ENCODE peak calls at places on chromosomes 16 and 17, in six cellular contexts. E, I, D, X, J and W are unnamed samples.

GRCh38 chr16:86966781-86967180 is 350.4 kb downstream of the C16orf95 start:
- DNase-seq in E (no peak), I (no peak), D (no peak), X (no peak), J (no peak), W (no peak)

GRCh38 chr17:66715745-66716156 is 119.2 kb upstream of the CACNG5 start:
- DNase-seq in E (no peak), I (peak), D (no peak), X (peak), J (peak), W (peak)

GRCh38 chr17:53626286-53626685 is 196.4 kb upstream of the KIF2B start:
- DNase-seq in E (no peak), I (peak), D (no peak), X (no peak), J (peak), W (peak)

GRCh38 chr17:56173958-56174357 is 20.7 kb downstream of the ANKFN1 start:
- DNase-seq in E (no peak), I (no peak), D (no peak), X (no peak), J (no peak), W (peak)

GRCh38 chr17:2703181-2703580 is 8.4 kb downstream of the CLUH start:
- DNase-seq in E (peak), I (no peak), D (no peak), X (no peak), J (no peak), W (no peak)

GRCh38 chr16:56357291-56357764 is 68.0 kb downstream of the AMFR start:
- DNase-seq in E (no peak), I (peak), D (no peak), X (no peak), J (peak), W (peak)

GRCh38 chr17:64441772-64442549 is 7.0 kb upstream of the MILR1 start:
- DNase-seq in E (no peak), I (peak), D (no peak), X (peak), J (no peak), W (peak)

GRCh38 chr17:68061512-68062313 is 26.2 kb downstream of the KPNA2 start:
- DNase-seq in E (no peak), I (peak), D (no peak), X (peak), J (no peak), W (peak)

GRCh38 chr16:48451323-48451722 is 66.1 kb upstream of the SIAH1 start:
- DNase-seq in E (no peak), I (no peak), D (no peak), X (no peak), J (no peak), W (no peak)

GRCh38 chr16:55433030-55433429 is 46.0 kb upstream of the MMP2 start:
- DNase-seq in E (no peak), I (no peak), D (no peak), X (no peak), J (no peak), W (no peak)

GRCh38 chr16:9090101-9090959 is 1.1 kb upstream of the HAPSTR1 start:
- DNase-seq in E (peak), I (no peak), D (peak), X (peak), J (peak), W (no peak)

GRCh38 chr16:54361813-54362212 is 75.2 kb upstream of the IRX3 start:
- DNase-seq in E (no peak), I (no peak), D (no peak), X (no peak), J (no peak), W (no peak)

GRCh38 chr17:21286066-21286770 is 1.7 kb downstream of the MAP2K3 start:
- DNase-seq in E (peak), I (peak), D (no peak), X (peak), J (peak), W (peak)

GRCh38 chr16:9123401-9123800 is 32.0 kb downstream of the HAPSTR1 start:
- DNase-seq in E (no peak), I (no peak), D (no peak), X (no peak), J (no peak), W (no peak)

DNA sequence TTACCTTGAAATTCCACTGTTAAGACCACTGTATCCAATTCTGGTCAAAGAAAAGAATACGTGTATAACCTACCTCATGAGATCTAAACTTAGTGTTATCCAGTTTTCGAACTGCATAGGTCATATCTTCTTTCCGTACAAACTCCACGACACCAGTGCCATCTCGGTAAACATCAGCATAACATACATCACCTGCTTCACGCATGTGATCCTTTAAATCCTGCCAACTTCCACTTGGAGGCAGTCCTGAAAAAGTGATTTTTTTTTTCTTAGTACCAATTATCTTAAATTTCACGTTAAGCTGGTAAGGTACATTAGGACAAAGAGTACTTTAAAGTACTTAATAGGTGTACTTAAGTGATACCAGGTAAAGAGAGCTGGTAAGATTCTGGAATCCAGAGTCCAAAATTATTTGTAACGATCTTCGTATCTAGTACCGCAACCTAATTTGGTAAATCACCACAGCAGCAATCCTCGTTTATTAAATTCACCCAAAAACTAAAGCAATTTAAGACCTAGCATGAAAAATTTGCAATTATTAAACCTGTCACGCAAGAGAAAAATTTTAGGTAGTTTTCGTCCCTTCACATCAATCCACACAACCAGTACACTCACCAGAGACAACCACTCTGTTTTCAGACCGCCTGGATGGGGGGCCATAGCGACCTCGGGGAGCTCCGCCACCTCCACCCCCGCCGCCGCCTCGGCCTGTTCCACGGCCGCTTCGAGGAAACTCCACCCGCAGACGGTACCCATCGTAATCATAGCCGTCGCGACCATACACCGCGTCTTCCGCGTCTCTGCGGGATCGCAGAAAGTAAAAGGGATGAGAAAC is 1.1 kb downstream of the SRSF1 start:
- DNase-seq in E (no peak), I (no peak), D (no peak), X (no peak), J (no peak), W (no peak)
- TF ChIP-seq CTCF in E (no peak), I (no peak), D (no peak), X (no peak), J (no peak), W (no peak)

GRCh38 chr16:84649511-84649861 is 1.2 kb downstream of the KLHL36 start:
- DNase-seq in E (no peak), I (no peak), D (no peak), X (no peak), J (no peak), W (no peak)
- H3K4me3 ChIP-seq in E (peak), I (peak), D (peak), X (peak), J (peak), W (peak)

DNA sequence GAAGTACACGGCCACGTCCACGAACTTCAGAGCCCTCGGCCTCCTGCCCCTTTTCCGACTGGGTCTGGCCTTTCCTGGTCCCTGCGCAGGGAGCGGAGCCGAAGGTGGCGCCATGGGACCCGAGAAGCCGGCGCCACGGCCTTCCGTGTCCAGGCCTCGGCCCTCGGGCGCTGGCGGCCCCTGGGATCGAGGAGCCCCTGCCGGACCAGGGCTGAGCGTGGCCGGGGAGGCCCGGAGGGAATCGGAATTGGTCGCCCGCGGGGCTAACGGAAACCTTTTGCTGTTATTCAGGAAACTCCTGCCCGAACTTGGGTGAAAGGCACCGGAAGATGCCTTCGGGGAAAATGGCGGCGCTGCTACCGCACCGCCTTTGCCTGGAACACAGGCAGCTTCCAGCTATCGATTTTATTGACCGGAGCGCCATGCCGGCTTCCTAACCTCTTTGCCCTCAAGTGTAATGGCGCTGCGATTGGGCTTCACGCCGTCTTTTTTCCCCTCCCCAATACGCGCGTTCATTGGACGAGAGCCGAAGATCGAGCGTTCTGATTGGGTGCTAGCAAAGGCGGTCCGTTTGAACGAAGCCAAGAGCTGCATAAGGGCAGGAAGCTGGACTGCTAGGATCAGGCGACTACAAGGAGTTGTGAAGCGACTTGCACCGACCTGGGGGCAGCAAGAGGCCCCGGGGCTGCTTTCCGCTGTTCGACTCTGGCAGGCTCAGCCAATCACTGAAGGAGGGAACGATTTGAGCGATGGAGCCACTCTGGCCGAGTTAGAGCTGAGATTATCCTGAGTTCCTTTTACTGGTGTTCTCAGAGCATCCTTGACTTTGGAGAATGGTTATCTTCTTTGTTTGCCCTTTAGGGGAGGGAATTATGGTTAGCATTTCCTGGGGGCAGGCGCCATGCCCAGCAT is at the start of gene ZNF689:
- DNase-seq in E (peak), I (peak), D (peak), X (peak), J (peak), W (peak)
- TF ChIP-seq CTCF in E (no peak), I (peak), D (no peak), X (no peak), J (peak), W (no peak)

DNA sequence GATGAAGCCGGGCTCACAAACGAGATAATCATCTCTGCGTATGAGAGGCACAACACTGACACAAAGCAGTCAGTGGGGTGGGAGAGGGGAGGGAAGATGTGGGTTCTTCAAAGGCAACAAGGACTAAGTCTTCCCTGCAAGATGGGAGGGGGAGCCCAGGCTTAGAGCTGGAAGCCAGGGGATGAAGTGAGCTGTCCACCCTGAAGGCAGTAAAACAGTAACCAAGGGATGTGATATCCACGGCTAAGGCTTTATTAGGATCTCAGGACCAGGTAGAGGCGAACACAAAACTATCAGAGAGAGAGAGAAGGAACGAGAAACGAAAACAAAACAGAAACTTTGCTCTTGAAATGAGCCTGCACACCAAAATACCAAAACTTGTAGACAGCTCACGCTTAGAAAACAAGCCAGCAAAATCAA is 115.9 kb downstream of the DYNLRB2 start:
- DNase-seq in E (no peak), I (no peak), D (no peak), X (peak), J (no peak), W (peak)
- H3K4me3 ChIP-seq in E (no peak), I (no peak), D (peak), X (peak), J (no peak), W (peak)

GRCh38 chr17:27854163-27854562 is 39.0 kb downstream of the LYRM9 start:
- DNase-seq in E (no peak), I (no peak), D (no peak), X (no peak), J (no peak), W (no peak)
- TF ChIP-seq CTCF in E (no peak), I (no peak), D (no peak), X (no peak), J (no peak), W (no peak)

DNA sequence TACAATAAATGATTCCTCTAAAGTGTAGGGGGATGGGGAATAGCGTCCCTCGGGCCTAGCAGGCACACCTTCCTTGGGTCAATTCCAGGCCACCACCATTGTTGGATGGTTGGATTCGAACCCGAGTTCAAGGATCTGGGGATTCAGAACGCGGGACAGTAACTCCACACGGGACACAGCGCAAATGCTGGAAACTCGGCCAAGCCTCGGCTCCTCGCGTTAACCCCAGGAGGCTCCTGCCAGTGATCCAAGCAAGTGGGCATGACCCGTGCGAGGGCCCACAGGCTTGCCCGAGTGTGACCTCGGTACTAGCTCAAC is 589 bp downstream of the B9D1 start:
- DNase-seq in E (no peak), I (no peak), D (no peak), X (no peak), J (no peak), W (no peak)
- H3K4me3 ChIP-seq in E (peak), I (peak), D (peak), X (peak), J (peak), W (peak)

GRCh38 chr17:81302861-81303326 is 7.8 kb upstream of the SLC38A10 start:
- DNase-seq in E (no peak), I (no peak), D (no peak), X (no peak), J (no peak), W (no peak)
- TF ChIP-seq CTCF in E (no peak), I (no peak), D (no peak), X (no peak), J (no peak), W (no peak)

DNA sequence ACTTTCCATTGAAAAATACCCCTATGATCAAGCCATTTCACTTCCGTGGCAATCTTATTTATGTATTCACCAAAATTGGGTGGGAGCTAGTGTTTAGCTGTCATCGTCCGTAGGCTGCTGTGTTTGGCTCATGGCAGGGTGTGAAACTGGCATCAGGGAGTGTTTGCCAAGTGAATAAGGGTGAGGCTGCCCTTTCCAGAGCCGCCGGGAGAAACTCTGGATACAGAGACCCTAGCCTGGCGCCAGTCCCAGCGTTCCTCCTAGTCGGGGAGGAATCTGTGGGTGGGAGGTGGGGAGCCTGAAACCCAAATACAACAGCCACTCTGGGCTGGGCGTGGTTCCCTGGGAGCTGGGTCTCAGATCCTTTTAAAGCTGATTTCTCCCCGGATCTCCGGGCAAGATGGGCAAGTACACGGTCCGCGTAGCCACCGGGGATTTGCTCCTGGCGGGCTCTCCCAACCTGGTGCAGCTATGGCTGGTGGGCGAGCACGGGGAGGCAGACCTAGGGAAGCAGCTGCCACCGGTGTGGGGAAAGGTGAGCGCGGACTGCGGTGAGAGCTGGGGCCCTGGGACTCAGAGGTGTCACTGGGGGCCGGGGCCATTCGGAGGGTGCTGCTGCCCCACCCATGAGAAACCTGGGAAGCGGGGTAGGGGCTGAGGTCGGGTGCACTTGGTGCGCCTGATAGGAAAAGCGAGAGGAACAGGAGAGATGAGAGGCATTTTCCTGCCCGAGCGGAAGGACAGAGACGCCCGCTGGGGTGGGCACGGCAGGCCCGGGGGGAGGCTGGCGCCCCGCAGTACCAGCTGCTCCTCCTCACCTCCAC is 62.1 kb upstream of the TEKT1 start:
- DNase-seq in E (no peak), I (no peak), D (no peak), X (no peak), J (no peak), W (no peak)
- H3K4me3 ChIP-seq in E (no peak), I (no peak), D (no peak), X (no peak), J (no peak), W (no peak)

DNA sequence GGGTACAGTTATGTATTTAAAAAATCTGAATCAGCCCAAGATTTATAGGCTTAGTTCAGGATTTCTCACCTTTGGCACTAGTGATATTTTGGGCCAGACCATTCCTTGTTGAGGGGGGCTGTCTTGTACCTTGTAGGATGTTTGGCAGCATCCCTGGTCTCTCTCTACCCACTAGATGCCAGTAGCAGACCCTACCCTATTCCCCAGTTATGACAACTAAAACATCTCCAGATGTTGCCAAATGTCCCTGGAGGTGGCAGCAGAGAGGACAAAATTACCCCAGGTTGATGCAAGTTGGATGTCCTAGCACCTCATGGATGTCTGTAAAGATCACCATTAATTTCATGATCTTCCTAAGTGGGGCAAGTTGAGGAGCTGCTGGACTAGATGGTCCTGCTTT is 45.8 kb downstream of the SYT17 start:
- DNase-seq in E (no peak), I (no peak), D (no peak), X (no peak), J (no peak), W (no peak)
- TF ChIP-seq CTCF in E (no peak), I (no peak), D (no peak), X (no peak), J (peak), W (no peak)

DNA sequence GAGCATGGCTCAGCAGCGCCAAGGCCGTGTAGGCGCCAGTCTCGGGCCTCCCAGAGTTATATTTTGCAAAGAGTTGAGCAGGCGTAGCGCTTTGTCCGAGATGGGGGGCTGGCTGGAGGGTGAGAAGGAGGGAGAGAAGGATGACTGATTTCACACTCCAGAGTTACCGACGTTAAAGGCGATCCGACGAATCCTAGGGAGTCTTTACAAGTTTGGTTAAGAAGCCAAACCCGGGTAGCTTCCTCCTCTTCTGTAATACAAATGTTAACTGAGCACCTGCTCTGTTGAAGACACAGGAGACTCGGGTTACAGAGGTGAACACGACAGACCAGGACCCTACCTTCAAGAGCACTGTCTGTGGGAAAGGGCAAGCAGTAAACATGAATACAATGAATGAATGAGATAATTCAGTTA is 805 bp downstream of the POLR2A start:
- DNase-seq in E (no peak), I (no peak), D (no peak), X (no peak), J (no peak), W (no peak)
- H3K4me3 ChIP-seq in E (peak), I (peak), D (peak), X (peak), J (peak), W (peak)